ENCODE peak calls at places on chromosomes 4 and X, in four cellular contexts. Y, U, B and R are unnamed samples.

GRCh38 chr4:164571593-164572385 is 182.1 kb upstream of the SMIM31 start:
- DNase-seq in U (peak), Y (no peak), B (no peak), R (peak)

GRCh38 chr4:181161669-181162068 is 1081.5 kb upstream of the TENM3 start:
- DNase-seq in Y (no peak), B (no peak), U (peak), R (peak)

GRCh38 chrX:81925812-81926211 is 723.9 kb downstream of the SH3BGRL start:
- DNase-seq in B (no peak), Y (no peak), U (no peak), R (no peak)

GRCh38 chr4:153082322-153083301 is 121.6 kb upstream of the TRIM2 start:
- DNase-seq in Y (no peak), B (no peak), U (no peak), R (no peak)

GRCh38 chrX:48472851-48473717 is 2.9 kb upstream of the FTSJ1 start:
- DNase-seq in U (no peak), B (no peak), Y (no peak), R (no peak)

GRCh38 chrX:48818866-48819265 is 7.4 kb upstream of the ERAS start:
- DNase-seq in U (no peak), B (no peak), Y (no peak), R (no peak)

GRCh38 chrX:1385824-1386223 is 6.1 kb downstream of the SLC25A6 start:
- DNase-seq in Y (no peak), B (no peak), U (no peak), R (no peak)

GRCh38 chrX:70605352-70605751 is 160.7 kb downstream of the DLG3 start:
- DNase-seq in Y (no peak), B (no peak), U (no peak), R (no peak)

GRCh38 chrX:155313766-155314165 is 20.6 kb downstream of the CLIC2 start:
- DNase-seq in U (peak), B (no peak), Y (peak), R (peak)

GRCh38 chr4:70958681-70959080 is 34.8 kb upstream of the DCK start:
- DNase-seq in B (no peak), U (peak), Y (no peak), R (peak)

GRCh38 chr4:172858731-172859230 is 309.8 kb upstream of the GALNT7 start:
- DNase-seq in B (no peak), Y (no peak), U (peak), R (peak)

GRCh38 chrX:69565247-69565815 is 50.6 kb upstream of the EDA start:
- DNase-seq in B (no peak), U (no peak), Y (no peak), R (no peak)

GRCh38 chr4:3257691-3258482 is 8.9 kb downstream of the MSANTD1 start:
- DNase-seq in U (peak), B (no peak), Y (no peak), R (peak)

GRCh38 chr4:86264269-86264668 is 95.6 kb downstream of the MAPK10 start:
- DNase-seq in B (no peak), U (no peak), Y (no peak), R (no peak)

GRCh38 chrX:15849555-15849954 is 5.1 kb downstream of the AP1S2 start:
- DNase-seq in U (peak), B (no peak), Y (peak), R (no peak)

GRCh38 chr4:106329027-106329618 is 12.8 kb downstream of the AIMP1 start:
- DNase-seq in Y (peak), B (no peak), U (peak), R (peak)

GRCh38 chrX:3939967-3940610 is 226.6 kb upstream of the PRKX start:
- DNase-seq in B (no peak), Y (peak), U (peak), R (peak)

GRCh38 chr4:1500966-1501753 is 94.9 kb upstream of the NKX1-1 start:
- DNase-seq in U (no peak), Y (no peak), B (no peak), R (no peak)

GRCh38 chr4:62571494-62571893 is 1371.4 kb downstream of the ADGRL3 start:
- DNase-seq in Y (no peak), B (no peak), U (no peak), R (no peak)

GRCh38 chrX:154815274-154815818 is 10.1 kb upstream of the MPP1 start:
- DNase-seq in B (no peak), U (peak), Y (no peak), R (peak)

GRCh38 chr4:68079918-68080317 is 49.8 kb downstream of the TMPRSS11F start:
- DNase-seq in B (no peak), U (no peak), Y (no peak), R (no peak)

GRCh38 chr4:146330392-146330791 is 116.1 kb downstream of the REELD1 start:
- DNase-seq in Y (peak), U (peak), B (no peak), R (peak)

GRCh38 chr4:7769936-7770674 is 169.6 kb downstream of the AFAP1 start:
- DNase-seq in Y (peak), U (peak), B (no peak), R (peak)

GRCh38 chrX:155662297-155662696 is 49.5 kb upstream of the TMLHE start:
- DNase-seq in B (no peak), Y (peak), U (peak), R (no peak)

GRCh38 chr4:163762756-163763155 is 268.3 kb downstream of the TMA16 start:
- DNase-seq in Y (no peak), B (no peak), U (no peak), R (no peak)

GRCh38 chrX:54807524-54808108 is at the start of gene MAGED2:
- DNase-seq in U (peak), B (no peak), Y (peak), R (peak)

GRCh38 chr4:6032249-6033244 is 14.3 kb upstream of the C4orf50 start:
- DNase-seq in B (peak), U (no peak), Y (no peak), R (peak)